ENCODE peak calls at places on chromosome 15, in nine cellular contexts. X, Q, L, Y, S, F, A, C and E are unnamed samples.

GRCh38 chr15:70763120-70763949 is at the start of gene UACA:
- DNase-seq in X (peak), Q (peak), L (peak), Y (peak), S (peak), F (no peak), A (peak), C (peak), E (no peak)

GRCh38 chr15:57307527-57308193 is 68.6 kb upstream of the CGNL1 start:
- DNase-seq in X (no peak), Q (no peak), L (peak), Y (peak), S (no peak), F (no peak), A (no peak), C (no peak), E (no peak)

GRCh38 chr15:80415331-80415730 is 11.1 kb downstream of the ARNT2 start:
- DNase-seq in X (no peak), Q (no peak), L (no peak), Y (no peak), S (no peak), F (no peak), A (no peak), C (no peak), E (no peak)

GRCh38 chr15:83208357-83208661 is 686 bp upstream of the HDGFL3 start:
- DNase-seq in X (peak), Q (no peak), L (no peak), Y (no peak), S (no peak), F (no peak), A (no peak), C (no peak), E (no peak)

GRCh38 chr15:94412979-94413741 is 181.8 kb downstream of the MCTP2 start:
- DNase-seq in X (peak), Q (no peak), L (peak), Y (no peak), S (peak), F (no peak), A (no peak), C (no peak), E (peak)

GRCh38 chr15:46146002-46146401 is 511.2 kb downstream of the SQOR start:
- DNase-seq in X (no peak), Q (no peak), L (no peak), Y (no peak), S (no peak), F (no peak), A (no peak), C (no peak), E (no peak)

GRCh38 chr15:59347915-59348314 is 24.8 kb downstream of the MYO1E start:
- DNase-seq in X (no peak), Q (no peak), L (no peak), Y (no peak), S (no peak), F (no peak), A (no peak), C (no peak), E (peak)

GRCh38 chr15:75149911-75150709 is 51.6 kb upstream of the C15orf39 start:
- DNase-seq in X (no peak), Q (no peak), L (peak), Y (no peak), S (no peak), F (no peak), A (no peak), C (no peak), E (no peak)

GRCh38 chr15:40845511-40846284 is 1.9 kb downstream of the SPINT1 start:
- DNase-seq in X (no peak), Q (no peak), L (no peak), Y (peak), S (peak), F (no peak), A (no peak), C (no peak), E (no peak)

GRCh38 chr15:66747223-66747622 is 45.2 kb downstream of the SMAD6 start:
- DNase-seq in X (no peak), Q (no peak), L (no peak), Y (no peak), S (no peak), F (no peak), A (no peak), C (no peak), E (no peak)

GRCh38 chr15:47571241-47571640 is 146.1 kb upstream of the SEMA6D start:
- DNase-seq in X (no peak), Q (no peak), L (no peak), Y (no peak), S (no peak), F (no peak), A (no peak), C (no peak), E (no peak)

GRCh38 chr15:41823502-41823901 is 4.4 kb upstream of the JMJD7 start:
- DNase-seq in X (no peak), Q (no peak), L (no peak), Y (no peak), S (no peak), F (no peak), A (no peak), C (no peak), E (no peak)

GRCh38 chr15:65087411-65087810 is 10.9 kb downstream of the KBTBD13 start:
- DNase-seq in X (no peak), Q (no peak), L (no peak), Y (no peak), S (no peak), F (no peak), A (no peak), C (no peak), E (no peak)

GRCh38 chr15:101615986-101616848 is 36.0 kb downstream of the TM2D3 start:
- DNase-seq in X (no peak), Q (no peak), L (peak), Y (peak), S (no peak), F (no peak), A (no peak), C (no peak), E (no peak)

GRCh38 chr15:68789921-68790575 is 30.6 kb downstream of the ANP32A start:
- DNase-seq in X (no peak), Q (no peak), L (peak), Y (peak), S (no peak), F (no peak), A (no peak), C (no peak), E (no peak)